ENCODE peak calls at places on chromosome 20, in nine cellular contexts. E, N, T, W, F, I, M, R and J are unnamed samples.

GRCh38 chr20:38268115-38268514 is 7.6 kb upstream of the KIAA1755 start:
- DNase-seq in E (no peak), N (no peak), T (no peak), W (no peak), F (no peak), I (no peak), M (no peak), R (no peak), J (no peak)

GRCh38 chr20:59988141-59988540 is 29.9 kb downstream of the CDH26 start:
- DNase-seq in E (no peak), N (no peak), T (no peak), W (peak; percentile 67), F (no peak), I (no peak), M (no peak), R (no peak), J (no peak)

GRCh38 chr20:37615507-37616425 is 78.1 kb upstream of the CTNNBL1 start:
- DNase-seq in E (peak; percentile 39), N (no peak), T (peak; percentile 38), W (peak; percentile 70), F (peak; percentile 49), I (peak; percentile 56), M (no peak), R (no peak), J (peak; percentile 60)

GRCh38 chr20:63977392-63978276 is 1.8 kb downstream of the SAMD10 start:
- DNase-seq in E (peak; percentile 63), N (no peak), T (no peak), W (peak; percentile 73), F (peak; percentile 78), I (no peak), M (no peak), R (no peak), J (no peak)

GRCh38 chr20:7029005-7029404 is 261.5 kb downstream of the BMP2 start:
- DNase-seq in E (no peak), N (no peak), T (no peak), W (no peak), F (no peak), I (no peak), M (no peak), R (no peak), J (no peak)

GRCh38 chr20:39630215-39630614 is 668.1 kb downstream of the DHX35 start:
- DNase-seq in E (no peak), N (no peak), T (no peak), W (no peak), F (no peak), I (no peak), M (no peak), R (no peak), J (no peak)

GRCh38 chr20:64245746-64246595 is 9.6 kb upstream of the PCMTD2 start:
- DNase-seq in E (no peak), N (no peak), T (no peak), W (no peak), F (no peak), I (no peak), M (no peak), R (no peak), J (no peak)

GRCh38 chr20:2800590-2801458 is at the start of gene CPXM1:
- DNase-seq in E (no peak), N (peak; percentile 81), T (no peak), W (no peak), F (no peak), I (no peak), M (no peak), R (peak; percentile 54), J (peak; percentile 90)

GRCh38 chr20:6613280-6613861 is 154.1 kb upstream of the BMP2 start:
- DNase-seq in E (no peak), N (no peak), T (no peak), W (peak; percentile 81), F (no peak), I (no peak), M (no peak), R (no peak), J (no peak)

GRCh38 chr20:61965606-61966491 is 99.8 kb downstream of the TAF4 start:
- DNase-seq in E (no peak), N (peak; percentile 41), T (no peak), W (no peak), F (no peak), I (no peak), M (no peak), R (no peak), J (peak; percentile 66)

GRCh38 chr20:38152175-38153010 is 12.7 kb downstream of the TGM2 start:
- DNase-seq in E (peak; percentile 70), N (no peak), T (no peak), W (peak; percentile 30), F (peak; percentile 78), I (no peak), M (peak; percentile 79), R (peak; percentile 55), J (no peak)

GRCh38 chr20:9660236-9660868 is 146.0 kb downstream of the LAMP5 start:
- DNase-seq in E (peak; percentile 10), N (no peak), T (no peak), W (peak; percentile 52), F (peak; percentile 5), I (peak; percentile 26), M (no peak), R (no peak), J (peak; percentile 73)

GRCh38 chr20:59047938-59048680 is 5.5 kb upstream of the PRELID3B start:
- DNase-seq in E (no peak), N (no peak), T (no peak), W (peak; percentile 70), F (peak; percentile 38), I (no peak), M (no peak), R (no peak), J (no peak)

GRCh38 chr20:58192567-58192966 is 35.9 kb downstream of the ANKRD60 start:
- DNase-seq in E (no peak), N (no peak), T (no peak), W (no peak), F (no peak), I (no peak), M (no peak), R (peak; percentile 22), J (no peak)

GRCh38 chr20:50625986-50626677 is 65.2 kb downstream of the RIPOR3 start:
- DNase-seq in E (peak; percentile 58), N (peak; percentile 73), T (no peak), W (peak; percentile 16), F (peak; percentile 36), I (peak; percentile 63), M (peak; percentile 66), R (no peak), J (peak; percentile 65)
- H3K4me3 ChIP-seq in E (no peak overlapping the region), N (no peak overlapping the region), T (no peak overlapping the region), W (no peak overlapping the region), F (no peak overlapping the region), I (no peak overlapping the region), M (no peak overlapping the region), R (no peak overlapping the region), J (no peak overlapping the region)

GRCh38 chr20:54207053-54207742 is 689 bp upstream of the PFDN4 start:
- DNase-seq in E (no peak), N (no peak), T (no peak), W (no peak), F (no peak), I (no peak), M (no peak), R (no peak), J (no peak)
- H3K4me3 ChIP-seq in E (peak overlapping the region; percentile 89), N (no peak overlapping the region), T (peak overlapping the region; percentile 65), W (peak overlapping the region; percentile 83), F (no peak overlapping the region), I (peak overlapping the region; percentile 98), M (peak overlapping the region; percentile 85), R (peak overlapping the region; percentile 93), J (peak overlapping the region; percentile 99)

GRCh38 chr20:21103582-21104465 is 2.3 kb downstream of the LINC00237 start:
- DNase-seq in E (no peak), N (no peak), T (no peak), W (peak; percentile 4), F (no peak), I (no peak), M (no peak), R (no peak), J (peak; percentile 52)

GRCh38 chr20:21105429-21106170 is 558 bp downstream of the LINC00237 start:
- DNase-seq in E (no peak), N (no peak), T (peak; percentile 9), W (peak; percentile 13), F (no peak), I (no peak), M (no peak), R (no peak), J (peak; percentile 64)

GRCh38 chr20:21104466-21104761 is 1.7 kb downstream of the LINC00237 start:
- DNase-seq in E (no peak), N (no peak), T (no peak), W (no peak), F (no peak), I (no peak), M (no peak), R (no peak), J (peak; percentile 24)

GRCh38 chr20:21104921-21105320 is 1.2 kb downstream of the LINC00237 start:
- DNase-seq in E (no peak), N (no peak), T (no peak), W (no peak), F (no peak), I (no peak), M (no peak), R (no peak), J (peak; percentile 30)

GRCh38 chr20:21106171-21106694 is at the start of gene LINC00237:
- DNase-seq in E (no peak), N (no peak), T (no peak), W (no peak), F (no peak), I (no peak), M (no peak), R (no peak), J (peak; percentile 46)
- H3K4me3 ChIP-seq in E (no peak within 1 kb of the TSS), N (peak within 1 kb of the TSS; percentile 16), T (no peak within 1 kb of the TSS), W (no peak within 1 kb of the TSS), F (no peak within 1 kb of the TSS), I (peak within 1 kb of the TSS; percentile 23), M (no peak within 1 kb of the TSS), R (no peak within 1 kb of the TSS), J (peak within 1 kb of the TSS; percentile 49)

GRCh38 chr20:51631953-51632352 is 89.4 kb upstream of the NFATC2 start:
- DNase-seq in E (no peak), N (no peak), T (no peak), W (no peak), F (no peak), I (no peak), M (no peak), R (no peak), J (no peak)
- H3K4me3 ChIP-seq in E (no peak overlapping the region), N (no peak overlapping the region), T (no peak overlapping the region), W (no peak overlapping the region), F (no peak overlapping the region), I (no peak overlapping the region), M (no peak overlapping the region), R (no peak overlapping the region), J (no peak overlapping the region)